ENCODE peak calls at places on chromosome 22, in four cellular contexts. F is cardiac fibroblast, U is foreskin fibroblast, M is NCI-H1048. E is an unnamed sample.

GRCh38 chr22:40211481-40212052 is 33.8 kb downstream of the TNRC6B start:
- DNase-seq in U (no peak), M (no peak), F (no peak), E (no peak)

GRCh38 chr22:45781459-45781858 is 109.8 kb downstream of the ATXN10 start:
- DNase-seq in M (no peak), U (no peak), F (no peak), E (no peak)

GRCh38 chr22:36211237-36211881 is 9.8 kb upstream of the APOL4 start:
- DNase-seq in F (peak; percentile 65), U (no peak), M (no peak), E (no peak)

GRCh38 chr22:39292002-39292401 is 27.4 kb downstream of the RPL3 start:
- DNase-seq in U (no peak), F (no peak), M (no peak), E (no peak)

GRCh38 chr22:20220629-20221026 is 47.5 kb downstream of the RTN4R start:
- DNase-seq in U (no peak), M (no peak), F (no peak), E (no peak)

GRCh38 chr22:44316393-44317162 is 3.8 kb upstream of the SHISAL1 start:
- DNase-seq in M (no peak), U (no peak), F (no peak), E (no peak)

GRCh38 chr22:49814164-49814686 is 13.4 kb downstream of the BRD1 start:
- DNase-seq in F (no peak), M (no peak), U (no peak), E (no peak)

GRCh38 chr22:17235149-17235655 is 16.0 kb upstream of the ADA2 start:
- DNase-seq in U (no peak), F (no peak), M (no peak), E (no peak)

GRCh38 chr22:36568846-36569245 is 39.9 kb upstream of the EIF3D start:
- DNase-seq in U (no peak), M (no peak), F (no peak), E (no peak)